ENCODE peak calls at places on chromosomes 13 and 19, in eight cellular contexts. D, S, Y, A, R, L, W and X are unnamed samples.

GRCh38 chr13:112481458-112481857 is 105.3 kb downstream of the SPACA7 start:
- DNase-seq in Y (no peak), L (no peak), A (no peak), W (no peak), D (no peak), S (no peak), R (no peak), X (no peak)

GRCh38 chr19:58586131-58586765 is 13.1 kb upstream of the MZF1 start:
- DNase-seq in A (no peak), R (no peak), W (no peak), Y (no peak), L (no peak), S (no peak), D (no peak), X (no peak)

GRCh38 chr19:54518844-54519243 is 16.2 kb downstream of the LAIR2 start:
- DNase-seq in Y (peak), L (no peak), R (no peak), W (peak), A (no peak), S (no peak), D (no peak), X (no peak)

GRCh38 chr13:109246001-109246400 is 540.4 kb downstream of the IRS2 start:
- DNase-seq in S (no peak), A (no peak), W (no peak), D (no peak), R (no peak), Y (no peak), L (no peak), X (no peak)

GRCh38 chr13:98581971-98582702 is 5.2 kb upstream of the STK24 start:
- DNase-seq in D (no peak), Y (no peak), R (peak), S (no peak), L (no peak), A (no peak), W (no peak), X (no peak)

GRCh38 chr13:52449323-52450011 is 967 bp downstream of the VPS36 start:
- DNase-seq in S (no peak), A (no peak), R (no peak), D (no peak), L (no peak), Y (no peak), W (no peak), X (no peak)

GRCh38 chr13:25945596-25945995 is 106.2 kb downstream of the SHISA2 start:
- DNase-seq in Y (no peak), R (no peak), L (no peak), W (no peak), A (no peak), D (no peak), S (no peak), X (no peak)

GRCh38 chr19:38213911-38214625 is 10.0 kb downstream of the DPF1 start:
- DNase-seq in L (no peak), S (no peak), D (no peak), W (no peak), A (no peak), R (peak), Y (peak), X (peak)

GRCh38 chr13:93723316-93723715 is 496.7 kb downstream of the GPC6 start:
- DNase-seq in W (no peak), A (no peak), R (peak), Y (no peak), L (no peak), S (no peak), D (no peak), X (no peak)

GRCh38 chr13:35512271-35512920 is 35.9 kb upstream of the MAB21L1 start:
- DNase-seq in W (no peak), A (no peak), R (peak), D (no peak), S (no peak), Y (no peak), L (no peak), X (no peak)

GRCh38 chr13:40390290-40391008 is 276.0 kb downstream of the FOXO1 start:
- DNase-seq in Y (no peak), S (no peak), A (no peak), L (no peak), R (no peak), W (no peak), D (no peak), X (no peak)

GRCh38 chr19:55585658-55586339 is 5.2 kb upstream of the ZNF579 start:
- DNase-seq in R (peak), D (peak), Y (peak), L (peak), W (no peak), S (no peak), A (no peak), X (peak)

GRCh38 chr19:16582486-16583261 is 10.5 kb upstream of the SLC35E1 start:
- DNase-seq in L (no peak), A (no peak), D (no peak), S (no peak), R (no peak), Y (no peak), W (no peak), X (no peak)

GRCh38 chr19:31099470-31100190 is 249.6 kb downstream of the TSHZ3 start:
- DNase-seq in R (peak), D (no peak), W (no peak), L (no peak), S (no peak), A (no peak), Y (no peak), X (no peak)

GRCh38 chr13:104847863-104848262 is 1687.6 kb downstream of the EFNB2 start:
- DNase-seq in L (no peak), W (no peak), Y (no peak), A (no peak), D (no peak), S (no peak), R (no peak), X (no peak)

GRCh38 chr19:38267780-38268430 is 3.5 kb downstream of the SPINT2 start:
- DNase-seq in Y (no peak), D (no peak), R (no peak), S (no peak), W (no peak), A (peak), L (no peak), X (no peak)

GRCh38 chr13:26996965-26997752 is 174.5 kb downstream of the USP12 start:
- DNase-seq in Y (no peak), L (no peak), A (no peak), D (no peak), S (no peak), R (no peak), W (peak), X (no peak)

GRCh38 chr13:33547035-33547434 is 261.5 kb upstream of the STARD13 start:
- DNase-seq in L (no peak), A (no peak), Y (no peak), D (no peak), S (no peak), R (peak), W (no peak), X (no peak)

GRCh38 chr13:91017669-91018053 is 329.8 kb upstream of the MIR17HG start:
- DNase-seq in L (peak), W (no peak), A (peak), Y (no peak), R (no peak), S (no peak), D (no peak), X (no peak)

GRCh38 chr13:73397486-73398020 is 338.7 kb downstream of the KLF5 start:
- DNase-seq in W (no peak), S (no peak), A (no peak), L (no peak), R (no peak), D (no peak), Y (no peak), X (no peak)

GRCh38 chr13:23934481-23934880 is 37.2 kb upstream of the C1QTNF9B start:
- DNase-seq in Y (no peak), L (no peak), W (no peak), S (no peak), A (no peak), D (no peak), R (peak), X (no peak)

GRCh38 chr13:97659602-97660001 is 225.6 kb downstream of the RAP2A start:
- DNase-seq in L (no peak), R (peak), S (no peak), Y (no peak), D (no peak), A (no peak), W (no peak), X (no peak)

GRCh38 chr19:11453468-11454341 is 18.3 kb downstream of the PRKCSH start:
- DNase-seq in A (no peak), D (no peak), W (peak), L (no peak), Y (peak), S (no peak), R (no peak), X (no peak)

GRCh38 chr19:576768-577438 is 4.5 kb downstream of the BSG start:
- DNase-seq in A (no peak), S (no peak), Y (no peak), R (no peak), W (no peak), D (no peak), L (no peak), X (no peak)

GRCh38 chr19:18496167-18496979 is 25.5 kb downstream of the ELL start:
- DNase-seq in W (no peak), D (no peak), R (peak), S (no peak), Y (peak), A (no peak), L (no peak), X (peak)

GRCh38 chr19:13899912-13900584 is 5.9 kb downstream of the BRME1 start:
- DNase-seq in R (no peak), A (no peak), S (no peak), D (no peak), Y (no peak), L (no peak), W (no peak), X (no peak)

GRCh38 chr13:110882228-110882627 is 32.6 kb downstream of the ANKRD10 start:
- DNase-seq in D (no peak), L (no peak), W (no peak), S (no peak), Y (no peak), A (no peak), R (no peak), X (no peak)

GRCh38 chr13:101919541-101920306 is 467.2 kb downstream of the ITGBL1 start:
- DNase-seq in D (no peak), Y (no peak), A (no peak), L (peak), W (no peak), S (no peak), R (peak), X (no peak)

GRCh38 chr19:34962945-34963530 is 991 bp downstream of the ZNF792 start:
- DNase-seq in L (no peak), R (no peak), S (no peak), D (no peak), Y (peak), A (no peak), W (no peak), X (no peak)

GRCh38 chr13:50409186-50409585 is 393.9 kb downstream of the KCNRG start:
- DNase-seq in Y (no peak), D (no peak), R (no peak), S (no peak), A (no peak), W (no peak), L (no peak), X (no peak)